ENCODE peak calls at places on chromosome 12, in six cellular contexts. I is NCI-H2029 treated with DMSO at 0.1 percent for 48 hours, K is BJ, V is neural progenitor cell, N is AG04450, C is foreskin fibroblast. E is an unnamed sample.

GRCh38 chr12:65685514-65685913 is 138.8 kb upstream of the HMGA2 start:
- DNase-seq in I (no peak), K (no peak), V (no peak), N (no peak), C (peak; percentile 88), E (no peak)

GRCh38 chr12:76611533-76611932 is 52.0 kb upstream of the OSBPL8 start:
- DNase-seq in I (no peak), K (peak; percentile 95), V (no peak), N (peak; percentile 58), C (peak; percentile 97), E (peak; percentile 84)

GRCh38 chr12:100494026-100494425 is 20.4 kb downstream of the NR1H4 start:
- DNase-seq in I (no peak), K (no peak), V (no peak), N (no peak), C (no peak), E (no peak)

GRCh38 chr12:4271433-4272013 is 2.0 kb upstream of the CCND2 start:
- DNase-seq in I (no peak), K (no peak), V (peak; percentile 73), N (no peak), C (no peak), E (no peak)

GRCh38 chr12:89573081-89573810 is 47.4 kb upstream of the POC1B start:
- DNase-seq in I (no peak), K (no peak), V (no peak), N (no peak), C (peak; percentile 42), E (no peak)

GRCh38 chr12:25054783-25055144 is 105.9 kb upstream of the BCAT1 start:
- DNase-seq in I (no peak), K (no peak), V (no peak), N (no peak), C (peak; percentile 40), E (no peak)

GRCh38 chr12:8590842-8591545 is 21.7 kb downstream of the AICDA start:
- DNase-seq in I (no peak), K (no peak), V (no peak), N (no peak), C (no peak), E (no peak)

GRCh38 chr12:43550831-43551270 is 1.2 kb downstream of the ADAMTS20 start:
- DNase-seq in I (no peak), K (no peak), V (peak; percentile 41), N (no peak), C (no peak), E (no peak)

GRCh38 chr12:127957001-127957660 is 309.8 kb upstream of the TMEM132C start:
- DNase-seq in I (no peak), K (peak; percentile 23), V (no peak), N (no peak), C (peak; percentile 11), E (peak; percentile 49)

GRCh38 chr12:52005903-52006703 is 643 bp upstream of the TAMALIN start:
- DNase-seq in I (no peak), K (no peak), V (peak; percentile 58), N (no peak), C (no peak), E (no peak)

GRCh38 chr12:92426346-92426745 is 276.4 kb upstream of the PLEKHG7 start:
- DNase-seq in I (no peak), K (no peak), V (no peak), N (no peak), C (no peak), E (no peak)